ENCODE peak calls at places on chromosome 4, in six cellular contexts. One of them, this sample, is unnamed.

GRCh38 chr4:34181311-34181808 is 2063.0 kb downstream of the ARAP2 start:
- DNase-seq in stimulated activated CD8-positive, alpha-beta memory T cell treated with anti-CD3 and anti-CD28 coated beads, Interleukin-4, amount 100 ng/mL, for 4 hours: no peak
- DNase-seq in Kasumi-1: peak
- DNase-seq in renal cortical epithelial cell: peak
- DNase-seq in activated naive CD8-positive, alpha-beta T cell treated with anti-CD3 and anti-CD28 coated beads, Interleukin-2, amount 50 U/mL, for 24 hours: no peak
- DNase-seq in NCI-H82: no peak
- DNase-seq in this sample: no peak

GRCh38 chr4:24422644-24423043 is 161.7 kb downstream of the DHX15 start:
- DNase-seq in stimulated activated CD8-positive, alpha-beta memory T cell treated with anti-CD3 and anti-CD28 coated beads, Interleukin-4, amount 100 ng/mL, for 4 hours: no peak
- DNase-seq in Kasumi-1: no peak
- DNase-seq in renal cortical epithelial cell: no peak
- DNase-seq in activated naive CD8-positive, alpha-beta T cell treated with anti-CD3 and anti-CD28 coated beads, Interleukin-2, amount 50 U/mL, for 24 hours: no peak
- DNase-seq in NCI-H82: no peak
- DNase-seq in this sample: no peak

GRCh38 chr4:150799207-150799606 is 215.9 kb downstream of the LRBA start:
- DNase-seq in stimulated activated CD8-positive, alpha-beta memory T cell treated with anti-CD3 and anti-CD28 coated beads, Interleukin-4, amount 100 ng/mL, for 4 hours: no peak
- DNase-seq in Kasumi-1: no peak
- DNase-seq in renal cortical epithelial cell: no peak
- DNase-seq in activated naive CD8-positive, alpha-beta T cell treated with anti-CD3 and anti-CD28 coated beads, Interleukin-2, amount 50 U/mL, for 24 hours: no peak
- DNase-seq in NCI-H82: no peak
- DNase-seq in this sample: no peak

GRCh38 chr4:145177906-145178538 is 2.4 kb downstream of the OTUD4 start:
- DNase-seq in stimulated activated CD8-positive, alpha-beta memory T cell treated with anti-CD3 and anti-CD28 coated beads, Interleukin-4, amount 100 ng/mL, for 4 hours: no peak
- DNase-seq in Kasumi-1: peak
- DNase-seq in renal cortical epithelial cell: peak
- DNase-seq in activated naive CD8-positive, alpha-beta T cell treated with anti-CD3 and anti-CD28 coated beads, Interleukin-2, amount 50 U/mL, for 24 hours: no peak
- DNase-seq in NCI-H82: peak
- DNase-seq in this sample: no peak

GRCh38 chr4:8209176-8209874 is 10.2 kb downstream of the SH3TC1 start:
- DNase-seq in stimulated activated CD8-positive, alpha-beta memory T cell treated with anti-CD3 and anti-CD28 coated beads, Interleukin-4, amount 100 ng/mL, for 4 hours: no peak
- DNase-seq in Kasumi-1: no peak
- DNase-seq in renal cortical epithelial cell: no peak
- DNase-seq in activated naive CD8-positive, alpha-beta T cell treated with anti-CD3 and anti-CD28 coated beads, Interleukin-2, amount 50 U/mL, for 24 hours: no peak
- DNase-seq in NCI-H82: no peak
- DNase-seq in this sample: no peak

GRCh38 chr4:176319704-176320339 is at the start of gene SPCS3:
- DNase-seq in stimulated activated CD8-positive, alpha-beta memory T cell treated with anti-CD3 and anti-CD28 coated beads, Interleukin-4, amount 100 ng/mL, for 4 hours: peak
- DNase-seq in Kasumi-1: peak
- DNase-seq in renal cortical epithelial cell: peak
- DNase-seq in activated naive CD8-positive, alpha-beta T cell treated with anti-CD3 and anti-CD28 coated beads, Interleukin-2, amount 50 U/mL, for 24 hours: peak
- DNase-seq in NCI-H82: peak
- DNase-seq in this sample: peak

GRCh38 chr4:112515278-112516075 is 503 bp downstream of the NEUROG2 start:
- DNase-seq in stimulated activated CD8-positive, alpha-beta memory T cell treated with anti-CD3 and anti-CD28 coated beads, Interleukin-4, amount 100 ng/mL, for 4 hours: no peak
- DNase-seq in Kasumi-1: peak
- DNase-seq in renal cortical epithelial cell: no peak
- DNase-seq in activated naive CD8-positive, alpha-beta T cell treated with anti-CD3 and anti-CD28 coated beads, Interleukin-2, amount 50 U/mL, for 24 hours: peak
- DNase-seq in NCI-H82: peak
- DNase-seq in this sample: no peak

GRCh38 chr4:48223633-48224295 is 45.9 kb downstream of the TEC start:
- DNase-seq in stimulated activated CD8-positive, alpha-beta memory T cell treated with anti-CD3 and anti-CD28 coated beads, Interleukin-4, amount 100 ng/mL, for 4 hours: no peak
- DNase-seq in Kasumi-1: no peak
- DNase-seq in renal cortical epithelial cell: peak
- DNase-seq in activated naive CD8-positive, alpha-beta T cell treated with anti-CD3 and anti-CD28 coated beads, Interleukin-2, amount 50 U/mL, for 24 hours: no peak
- DNase-seq in NCI-H82: no peak
- DNase-seq in this sample: no peak

GRCh38 chr4:74659576-74660411 is 134.5 kb downstream of the BTC start:
- DNase-seq in stimulated activated CD8-positive, alpha-beta memory T cell treated with anti-CD3 and anti-CD28 coated beads, Interleukin-4, amount 100 ng/mL, for 4 hours: no peak
- DNase-seq in Kasumi-1: peak
- DNase-seq in renal cortical epithelial cell: peak
- DNase-seq in activated naive CD8-positive, alpha-beta T cell treated with anti-CD3 and anti-CD28 coated beads, Interleukin-2, amount 50 U/mL, for 24 hours: no peak
- DNase-seq in NCI-H82: no peak
- DNase-seq in this sample: no peak

GRCh38 chr4:81504685-81505598 is 33.2 kb upstream of the RASGEF1B start:
- DNase-seq in stimulated activated CD8-positive, alpha-beta memory T cell treated with anti-CD3 and anti-CD28 coated beads, Interleukin-4, amount 100 ng/mL, for 4 hours: peak
- DNase-seq in Kasumi-1: peak
- DNase-seq in renal cortical epithelial cell: no peak
- DNase-seq in activated naive CD8-positive, alpha-beta T cell treated with anti-CD3 and anti-CD28 coated beads, Interleukin-2, amount 50 U/mL, for 24 hours: peak
- DNase-seq in NCI-H82: peak
- DNase-seq in this sample: no peak

GRCh38 chr4:25367004-25367621 is 9.9 kb upstream of the ANAPC4 start:
- DNase-seq in stimulated activated CD8-positive, alpha-beta memory T cell treated with anti-CD3 and anti-CD28 coated beads, Interleukin-4, amount 100 ng/mL, for 4 hours: no peak
- DNase-seq in Kasumi-1: peak
- DNase-seq in renal cortical epithelial cell: peak
- DNase-seq in activated naive CD8-positive, alpha-beta T cell treated with anti-CD3 and anti-CD28 coated beads, Interleukin-2, amount 50 U/mL, for 24 hours: no peak
- DNase-seq in NCI-H82: peak
- DNase-seq in this sample: no peak

This sample was measured in central memory CD8-positive, alpha-beta T cell.